ENCODE peak calls at places on chromosome 10, in five cellular contexts. One of them, this sample, is unnamed.

GRCh38 chr10:130018253-130018652 is 54.2 kb upstream of the EBF3 start:
- DNase-seq in CD8-positive, alpha-beta memory T cell: no peak
- DNase-seq in aorta: no peak
- DNase-seq in colonic mucosa: no peak
- DNase-seq in right cardiac atrium: no peak
- DNase-seq in this sample: peak; percentile 4

GRCh38 chr10:118259288-118259906 is 82.7 kb downstream of the FAM204A start:
- DNase-seq in right cardiac atrium: no peak
- DNase-seq in colonic mucosa: peak; percentile 28
- DNase-seq in aorta: no peak
- DNase-seq in CD8-positive, alpha-beta memory T cell: no peak
- DNase-seq in this sample: peak; percentile 83

GRCh38 chr10:93749218-93749799 is 8.4 kb upstream of the LGI1 start:
- DNase-seq in aorta: no peak
- DNase-seq in CD8-positive, alpha-beta memory T cell: no peak
- DNase-seq in right cardiac atrium: peak; percentile 40
- DNase-seq in colonic mucosa: peak; percentile 38
- DNase-seq in this sample: no peak

GRCh38 chr10:79241990-79242619 is 105.2 kb upstream of the PPIF start:
- DNase-seq in colonic mucosa: peak; percentile 60
- DNase-seq in CD8-positive, alpha-beta memory T cell: no peak
- DNase-seq in right cardiac atrium: peak; percentile 91
- DNase-seq in aorta: peak; percentile 89
- DNase-seq in this sample: no peak

GRCh38 chr10:44376504-44377099 is 8.3 kb downstream of the CXCL12 start:
- DNase-seq in colonic mucosa: no peak
- DNase-seq in right cardiac atrium: no peak
- DNase-seq in CD8-positive, alpha-beta memory T cell: no peak
- DNase-seq in aorta: peak; percentile 2
- DNase-seq in this sample: no peak

GRCh38 chr10:132786529-132787252 is 744 bp upstream of the NKX6-2 start:
- DNase-seq in aorta: no peak
- DNase-seq in CD8-positive, alpha-beta memory T cell: no peak
- DNase-seq in colonic mucosa: no peak
- DNase-seq in right cardiac atrium: no peak
- DNase-seq in this sample: no peak

GRCh38 chr10:33547976-33548375 is 213.5 kb upstream of the NRP1 start:
- DNase-seq in right cardiac atrium: no peak
- DNase-seq in aorta: no peak
- DNase-seq in CD8-positive, alpha-beta memory T cell: no peak
- DNase-seq in colonic mucosa: no peak
- DNase-seq in this sample: no peak

GRCh38 chr10:75398630-75399460 is 2.7 kb downstream of the ZNF503 start:
- DNase-seq in CD8-positive, alpha-beta memory T cell: no peak
- DNase-seq in colonic mucosa: peak; percentile 22
- DNase-seq in right cardiac atrium: peak; percentile 71
- DNase-seq in aorta: peak; percentile 80
- DNase-seq in this sample: no peak

GRCh38 chr10:126387041-126387908 is 1.0 kb downstream of the ADAM12 start:
- DNase-seq in colonic mucosa: peak; percentile 76
- DNase-seq in aorta: peak; percentile 92
- DNase-seq in CD8-positive, alpha-beta memory T cell: no peak
- DNase-seq in right cardiac atrium: peak; percentile 84
- DNase-seq in this sample: peak; percentile 71

GRCh38 chr10:79126351-79126750 is 57.6 kb downstream of the ZMIZ1 start:
- DNase-seq in CD8-positive, alpha-beta memory T cell: no peak
- DNase-seq in colonic mucosa: no peak
- DNase-seq in right cardiac atrium: no peak
- DNase-seq in aorta: no peak
- DNase-seq in this sample: no peak

GRCh38 chr10:31317652-31318381 is 1.2 kb upstream of the ZEB1 start:
- DNase-seq in colonic mucosa: no peak
- DNase-seq in CD8-positive, alpha-beta memory T cell: no peak
- DNase-seq in right cardiac atrium: no peak
- DNase-seq in aorta: peak; percentile 84
- DNase-seq in this sample: peak; percentile 51

GRCh38 chr10:126336786-126337185 is 51.5 kb downstream of the ADAM12 start:
- DNase-seq in colonic mucosa: no peak
- DNase-seq in CD8-positive, alpha-beta memory T cell: no peak
- DNase-seq in aorta: no peak
- DNase-seq in right cardiac atrium: no peak
- DNase-seq in this sample: no peak

GRCh38 chr10:36531621-36532020 is 593.8 kb upstream of the ANKRD30A start:
- DNase-seq in colonic mucosa: no peak
- DNase-seq in right cardiac atrium: no peak
- DNase-seq in CD8-positive, alpha-beta memory T cell: no peak
- DNase-seq in aorta: no peak
- DNase-seq in this sample: no peak

GRCh38 chr10:112159469-112159868 is 24.1 kb downstream of the GPAM start:
- DNase-seq in CD8-positive, alpha-beta memory T cell: no peak
- DNase-seq in colonic mucosa: no peak
- DNase-seq in right cardiac atrium: no peak
- DNase-seq in aorta: no peak
- DNase-seq in this sample: no peak

GRCh38 chr10:113169853-113170455 is 219.9 kb downstream of the TCF7L2 start:
- DNase-seq in right cardiac atrium: no peak
- DNase-seq in CD8-positive, alpha-beta memory T cell: no peak
- DNase-seq in colonic mucosa: no peak
- DNase-seq in aorta: no peak
- DNase-seq in this sample: no peak

GRCh38 chr10:14415676-14416307 is 85.1 kb upstream of the FRMD4A start:
- DNase-seq in CD8-positive, alpha-beta memory T cell: no peak
- DNase-seq in aorta: no peak
- DNase-seq in colonic mucosa: no peak
- DNase-seq in right cardiac atrium: no peak
- DNase-seq in this sample: no peak

GRCh38 chr10:78312197-78313046 is 278.8 kb downstream of the RPS24 start:
- DNase-seq in colonic mucosa: peak; percentile 10
- DNase-seq in CD8-positive, alpha-beta memory T cell: no peak
- DNase-seq in right cardiac atrium: peak; percentile 66
- DNase-seq in aorta: no peak
- DNase-seq in this sample: no peak

GRCh38 chr10:24467605-24468004 is 256.1 kb downstream of the ARHGAP21 start:
- DNase-seq in colonic mucosa: no peak
- DNase-seq in right cardiac atrium: no peak
- DNase-seq in aorta: no peak
- DNase-seq in CD8-positive, alpha-beta memory T cell: no peak
- DNase-seq in this sample: no peak

GRCh38 chr10:6121144-6121543 is 32.3 kb downstream of the RBM17 start:
- DNase-seq in colonic mucosa: no peak
- DNase-seq in aorta: no peak
- DNase-seq in CD8-positive, alpha-beta memory T cell: no peak
- DNase-seq in right cardiac atrium: no peak
- DNase-seq in this sample: no peak

GRCh38 chr10:78424721-78425120 is 391.1 kb downstream of the RPS24 start:
- DNase-seq in colonic mucosa: no peak
- DNase-seq in aorta: no peak
- DNase-seq in right cardiac atrium: no peak
- DNase-seq in CD8-positive, alpha-beta memory T cell: no peak
- DNase-seq in this sample: no peak

GRCh38 chr10:78292987-78293865 is 259.6 kb downstream of the RPS24 start:
- DNase-seq in colonic mucosa: no peak
- DNase-seq in CD8-positive, alpha-beta memory T cell: no peak
- DNase-seq in aorta: peak; percentile 11
- DNase-seq in right cardiac atrium: no peak
- DNase-seq in this sample: peak; percentile 55

DNA sequence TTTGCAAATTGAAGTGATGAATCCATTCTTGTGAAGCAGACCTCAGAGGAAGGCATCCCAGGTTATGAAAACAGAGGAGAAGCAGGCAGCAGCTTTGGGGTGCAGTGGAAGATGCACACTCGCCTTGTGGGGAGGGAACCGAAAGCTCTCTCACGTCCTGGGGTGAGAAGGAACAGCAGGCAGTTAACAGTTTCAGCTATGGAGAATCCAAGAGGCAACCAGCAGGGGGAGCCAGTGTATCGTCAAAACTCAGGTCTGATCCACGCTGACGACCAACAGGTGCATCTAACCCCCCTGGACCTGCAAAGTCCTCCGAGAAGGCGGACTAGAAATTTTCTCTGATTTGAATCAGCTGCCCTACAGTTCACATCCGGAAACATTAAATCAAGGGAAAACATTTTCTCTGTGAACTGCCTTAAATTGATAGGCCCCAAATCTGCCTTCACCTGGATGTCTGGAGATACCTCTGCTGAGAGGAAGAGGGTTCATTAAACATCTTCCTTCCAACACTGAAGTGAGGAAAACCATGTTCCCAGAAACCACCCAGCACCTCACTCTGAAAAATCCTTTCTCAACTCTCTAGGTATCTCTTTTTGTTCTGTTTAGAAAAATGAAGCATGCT is 139.0 kb upstream of the PFKP start:
- DNase-seq in colonic mucosa: peak; percentile 80
- DNase-seq in aorta: no peak
- DNase-seq in right cardiac atrium: peak; percentile 78
- DNase-seq in CD8-positive, alpha-beta memory T cell: peak; percentile 7
- DNase-seq in this sample: peak; percentile 39
- H3K27me3 ChIP-seq in colonic mucosa: no peaks in the 10 kb centered on the region
- H3K27me3 ChIP-seq in aorta: peaks cover 3% of the 10 kb centered on the region
- H3K27me3 ChIP-seq in right cardiac atrium: no peaks in the 10 kb centered on the region
- H3K27me3 ChIP-seq in CD8-positive, alpha-beta memory T cell: peaks cover 8% of the 10 kb centered on the region
- H3K27me3 ChIP-seq in this sample: no peaks in the 10 kb centered on the region

DNA sequence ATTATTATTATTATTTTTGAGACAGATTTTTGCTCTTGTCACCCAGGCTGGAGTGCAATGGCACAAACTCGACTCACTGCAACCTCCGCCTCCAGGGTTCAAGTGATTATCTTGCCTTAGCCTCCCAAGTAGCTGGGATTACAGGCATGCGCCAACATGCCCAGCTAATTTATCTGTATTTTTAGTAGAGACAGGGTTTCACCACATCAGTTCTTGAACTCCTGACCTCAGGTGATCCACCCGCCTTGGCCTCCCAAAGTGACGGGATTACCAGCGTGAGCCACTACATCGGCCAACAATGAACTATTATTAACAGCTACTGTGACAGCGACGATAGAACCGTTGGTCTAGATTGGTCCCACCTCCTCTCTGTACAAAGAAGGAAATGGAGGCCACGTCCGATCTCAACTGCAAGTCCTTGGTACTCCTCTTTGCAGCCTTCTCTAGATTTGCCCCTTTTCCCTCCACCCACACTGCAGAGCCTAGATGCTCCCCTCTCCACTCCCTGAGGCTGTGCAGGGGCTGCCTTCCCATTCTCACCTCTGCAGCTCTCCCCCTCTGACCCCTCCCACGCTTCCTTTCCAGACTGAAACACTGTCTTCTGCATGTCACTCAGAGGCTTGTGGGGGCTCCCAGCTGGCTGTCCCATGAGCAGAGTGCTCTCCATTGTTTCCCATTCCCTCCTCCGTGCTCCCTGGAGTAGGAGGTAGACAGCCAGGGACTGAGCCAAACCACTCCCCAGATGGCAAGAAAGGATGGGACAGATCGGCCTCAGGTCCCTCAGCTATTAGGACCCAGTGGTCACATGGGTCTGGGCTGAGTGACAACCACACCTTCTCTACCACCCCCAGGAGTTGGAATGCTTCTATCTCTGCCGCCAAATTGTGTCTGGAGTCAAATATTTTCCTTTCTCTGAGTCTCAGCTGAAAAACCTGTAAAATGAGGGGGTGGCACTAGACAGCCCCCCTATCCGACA is 2.3 kb downstream of the LOXL4 start:
- DNase-seq in colonic mucosa: no peak
- DNase-seq in aorta: no peak
- DNase-seq in CD8-positive, alpha-beta memory T cell: no peak
- DNase-seq in right cardiac atrium: no peak
- DNase-seq in this sample: no peak
- H3K27me3 ChIP-seq in colonic mucosa: peaks cover 20% of the 10 kb centered on the region
- H3K27me3 ChIP-seq in aorta: no peaks in the 10 kb centered on the region
- H3K27me3 ChIP-seq in CD8-positive, alpha-beta memory T cell: peaks cover 3% of the 10 kb centered on the region
- H3K27me3 ChIP-seq in right cardiac atrium: no peaks in the 10 kb centered on the region
- H3K27me3 ChIP-seq in this sample: no peaks in the 10 kb centered on the region

GRCh38 chr10:114243661-114244060 is 4.6 kb downstream of the VWA2 start:
- DNase-seq in aorta: no peak
- DNase-seq in CD8-positive, alpha-beta memory T cell: no peak
- DNase-seq in colonic mucosa: no peak
- DNase-seq in right cardiac atrium: no peak
- DNase-seq in this sample: no peak

GRCh38 chr10:114242235-114242634 is 3.2 kb downstream of the VWA2 start:
- DNase-seq in colonic mucosa: no peak
- DNase-seq in CD8-positive, alpha-beta memory T cell: no peak
- DNase-seq in aorta: no peak
- DNase-seq in right cardiac atrium: no peak
- DNase-seq in this sample: no peak

GRCh38 chr10:114245128-114245791 is 6.2 kb downstream of the VWA2 start:
- DNase-seq in aorta: no peak
- DNase-seq in colonic mucosa: peak; percentile 47
- DNase-seq in right cardiac atrium: no peak
- DNase-seq in CD8-positive, alpha-beta memory T cell: no peak
- DNase-seq in this sample: no peak

GRCh38 chr10:114246679-114247305 is 7.7 kb downstream of the VWA2 start:
- DNase-seq in right cardiac atrium: no peak
- DNase-seq in CD8-positive, alpha-beta memory T cell: no peak
- DNase-seq in aorta: no peak
- DNase-seq in colonic mucosa: no peak
- DNase-seq in this sample: no peak

GRCh38 chr10:114244126-114244525 is 5.1 kb downstream of the VWA2 start:
- DNase-seq in right cardiac atrium: no peak
- DNase-seq in colonic mucosa: no peak
- DNase-seq in CD8-positive, alpha-beta memory T cell: no peak
- DNase-seq in aorta: no peak
- DNase-seq in this sample: no peak
- H3K27me3 ChIP-seq in right cardiac atrium: no peaks in the 10 kb centered on the region
- H3K27me3 ChIP-seq in colonic mucosa: peaks cover 16% of the 10 kb centered on the region
- H3K27me3 ChIP-seq in CD8-positive, alpha-beta memory T cell: peaks cover 11% of the 10 kb centered on the region
- H3K27me3 ChIP-seq in aorta: peaks cover 2% of the 10 kb centered on the region
- H3K27me3 ChIP-seq in this sample: peaks cover 50% of the 10 kb centered on the region

DNA sequence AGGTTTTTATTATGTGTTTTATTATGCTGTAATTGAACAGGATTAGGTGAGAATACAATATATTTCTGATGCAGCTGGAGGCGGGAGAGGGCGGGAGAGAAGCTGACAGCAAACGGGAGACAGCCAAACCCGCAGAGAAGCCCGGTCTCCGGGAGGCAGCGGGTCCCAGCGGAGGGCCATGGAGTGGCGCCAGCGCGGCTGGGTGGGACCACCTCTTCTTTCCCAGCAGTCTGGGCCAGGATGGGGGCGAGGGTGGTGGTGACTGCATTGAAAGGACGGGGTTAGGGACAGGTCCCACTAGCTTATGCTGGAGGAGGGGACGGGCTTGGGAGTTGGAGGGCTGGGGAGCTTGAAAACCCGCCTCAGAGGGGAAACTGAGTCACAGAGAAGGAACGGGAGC is 14.5 kb upstream of the KAZALD1 start:
- DNase-seq in right cardiac atrium: no peak
- DNase-seq in CD8-positive, alpha-beta memory T cell: no peak
- DNase-seq in colonic mucosa: no peak
- DNase-seq in aorta: no peak
- DNase-seq in this sample: no peak
- H3K27me3 ChIP-seq in right cardiac atrium: no peaks in the 10 kb centered on the region
- H3K27me3 ChIP-seq in CD8-positive, alpha-beta memory T cell: peaks cover 25% of the 10 kb centered on the region
- H3K27me3 ChIP-seq in colonic mucosa: peaks cover 26% of the 10 kb centered on the region
- H3K27me3 ChIP-seq in aorta: no peaks in the 10 kb centered on the region
- H3K27me3 ChIP-seq in this sample: no peaks in the 10 kb centered on the region